ENCODE peak calls at places on chromosomes 6 and 20, in four cellular contexts. D is HCT116, I is HepG2, X is H1. O is an unnamed sample.

GRCh38 chr6:106339334-106340029 is 13.9 kb upstream of the ATG5 start:
- DNase-seq in D (peak; percentile 57), I (peak; percentile 46), X (peak; percentile 31), O (peak; percentile 59)

GRCh38 chr6:86203044-86203443 is 560.4 kb upstream of the SYNCRIP start:
- DNase-seq in D (no peak), I (no peak), X (no peak), O (no peak)

GRCh38 chr20:58717278-58718091 is 24.9 kb downstream of the NPEPL1 start:
- DNase-seq in D (no peak), I (no peak), X (no peak), O (peak; percentile 14)

GRCh38 chr6:29886686-29887085 is 55.6 kb upstream of the HLA-A start:
- DNase-seq in D (no peak), I (no peak), X (no peak), O (no peak)

GRCh38 chr6:138716971-138717370 is 56.6 kb upstream of the CCDC28A start:
- DNase-seq in D (no peak), I (no peak), X (no peak), O (no peak)

GRCh38 chr6:160137989-160138835 is 16.6 kb downstream of the SLC22A1 start:
- DNase-seq in D (peak; percentile 32), I (peak; percentile 57), X (no peak), O (peak; percentile 61)

GRCh38 chr6:3226422-3227362 is 761 bp downstream of the TUBB2B start:
- DNase-seq in D (no peak), I (no peak), X (no peak), O (peak; percentile 57)

GRCh38 chr6:15554728-15555100 is 108.1 kb downstream of the DTNBP1 start:
- DNase-seq in D (no peak), I (no peak), X (no peak), O (no peak)

GRCh38 chr6:34900321-34901031 is 11.4 kb downstream of the ANKS1A start:
- DNase-seq in D (no peak), I (no peak), X (no peak), O (no peak)

GRCh38 chr20:24309596-24309995 is 159.8 kb upstream of the SYNDIG1 start:
- DNase-seq in D (no peak), I (no peak), X (no peak), O (no peak)

GRCh38 chr20:34042286-34042685 is 48.6 kb downstream of the RALY start:
- DNase-seq in D (no peak), I (no peak), X (no peak), O (no peak)

GRCh38 chr6:71349395-71349794 is 60.8 kb downstream of the OGFRL1 start:
- DNase-seq in D (peak; percentile 16), I (peak; percentile 2), X (no peak), O (peak; percentile 20)

GRCh38 chr6:72788188-72788587 is 166.3 kb downstream of the KCNQ5 start:
- DNase-seq in D (no peak), I (no peak), X (no peak), O (no peak)

GRCh38 chr6:134196568-134197301 is 121.2 kb downstream of the SGK1 start:
- DNase-seq in D (no peak), I (no peak), X (no peak), O (peak; percentile 86)

GRCh38 chr6:169726049-169726400 is 1.7 kb upstream of the PHF10 start:
- DNase-seq in D (no peak), I (no peak), X (no peak), O (no peak)

GRCh38 chr6:137933696-137934095 is 66.6 kb downstream of the TNFAIP3 start:
- DNase-seq in D (no peak), I (no peak), X (no peak), O (no peak)

GRCh38 chr20:54084727-54085368 is 14.5 kb upstream of the BCAS1 start:
- DNase-seq in D (no peak), I (peak; percentile 75), X (no peak), O (no peak)

GRCh38 chr6:43687437-43688347 is at the start of gene MRPS18A:
- DNase-seq in D (peak; percentile 69), I (peak; percentile 78), X (no peak), O (peak; percentile 94)

GRCh38 chr6:160221423-160221822 is 37.2 kb downstream of the SLC22A2 start:
- DNase-seq in D (no peak), I (peak; percentile 13), X (no peak), O (no peak)

GRCh38 chr6:41208439-41209106 is 7.6 kb upstream of the TREML2 start:
- DNase-seq in D (no peak), I (no peak), X (no peak), O (no peak)

GRCh38 chr6:44058617-44059358 is 68.5 kb downstream of the MRPL14 start:
- DNase-seq in D (peak; percentile 88), I (peak; percentile 88), X (no peak), O (peak; percentile 96)

GRCh38 chr6:12313992-12314589 is 23.9 kb downstream of the EDN1 start:
- DNase-seq in D (peak; percentile 59), I (peak; percentile 29), X (no peak), O (no peak)

GRCh38 chr6:20182926-20183521 is 29.2 kb downstream of the MBOAT1 start:
- DNase-seq in D (no peak), I (no peak), X (no peak), O (no peak)

GRCh38 chr6:96570053-96570452 is 7.1 kb downstream of the FHL5 start:
- DNase-seq in D (no peak), I (no peak), X (no peak), O (no peak)

GRCh38 chr6:141394125-141394536 is 738.6 kb upstream of the GJE1 start:
- DNase-seq in D (no peak), I (no peak), X (no peak), O (no peak)

GRCh38 chr6:121539537-121539936 is 104.1 kb downstream of the GJA1 start:
- DNase-seq in D (no peak), I (no peak), X (no peak), O (no peak)

GRCh38 chr6:121614115-121614514 is 178.7 kb downstream of the GJA1 start:
- DNase-seq in D (no peak), I (no peak), X (no peak), O (no peak)

GRCh38 chr6:1382331-1382882 is 7.0 kb upstream of the FOXF2 start:
- DNase-seq in D (no peak), I (no peak), X (no peak), O (no peak)

GRCh38 chr6:29439006-29439405 is at the start of gene OR10C1:
- DNase-seq in D (no peak), I (no peak), X (no peak), O (no peak)

GRCh38 chr6:129567374-129567773 is 142.6 kb downstream of the ARHGAP18 start:
- DNase-seq in D (peak; percentile 10), I (peak; percentile 23), X (peak; percentile 29), O (peak; percentile 30)

GRCh38 chr6:26336355-26337198 is 28.4 kb upstream of the BTN3A2 start:
- DNase-seq in D (no peak), I (no peak), X (no peak), O (peak; percentile 83)

GRCh38 chr6:106163966-106164877 is 78.1 kb downstream of the PRDM1 start:
- DNase-seq in D (no peak), I (no peak), X (no peak), O (no peak)

GRCh38 chr20:6588296-6588695 is 179.2 kb upstream of the BMP2 start:
- DNase-seq in D (no peak), I (no peak), X (no peak), O (no peak)

GRCh38 chr6:22709804-22710203 is 140.4 kb downstream of the HDGFL1 start:
- DNase-seq in D (no peak), I (no peak), X (no peak), O (no peak)

GRCh38 chr6:44234101-44235090 is 11.0 kb downstream of the SLC29A1 start:
- DNase-seq in D (no peak), I (peak; percentile 78), X (no peak), O (peak; percentile 80)

GRCh38 chr6:31401403-31401802 is 2.0 kb upstream of the MICA start:
- DNase-seq in D (peak; percentile 62), I (peak; percentile 69), X (no peak), O (no peak)

GRCh38 chr20:50049442-50050026 is 63.4 kb downstream of the UBE2V1 start:
- DNase-seq in D (no peak), I (no peak), X (no peak), O (no peak)

GRCh38 chr20:38092260-38092857 is 58.8 kb downstream of the RPRD1B start:
- DNase-seq in D (no peak), I (no peak), X (no peak), O (no peak)
- TF ChIP-seq FOSL1 in D (no peak), I (no peak), X (no peak), O (no peak)

DNA sequence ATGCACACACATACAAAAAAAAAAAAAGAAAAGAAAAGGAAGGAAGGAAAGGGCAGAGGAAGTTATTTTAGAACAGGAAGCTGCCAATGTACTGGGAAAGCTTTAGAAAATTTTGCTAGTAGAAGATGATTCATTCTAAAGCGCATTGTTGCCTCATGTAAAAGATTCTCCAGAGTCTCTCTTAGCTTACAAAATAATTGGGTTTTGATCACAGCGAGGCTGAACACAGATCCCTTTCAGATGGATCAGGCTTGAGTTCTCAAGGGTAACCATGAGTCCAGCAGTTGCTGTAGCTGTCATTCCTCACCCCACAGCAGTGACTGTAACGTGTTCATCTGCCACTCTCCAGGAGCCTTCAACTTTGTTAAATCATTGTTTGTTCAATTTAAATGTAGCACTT is 81.9 kb downstream of the PHACTR2 start:
- DNase-seq in D (no peak), I (no peak), X (no peak), O (no peak)
- TF ChIP-seq FOSL1 in D (no peak), I (no peak), X (no peak), O (no peak)

GRCh38 chr6:37061157-37061804 is 55.8 kb downstream of the FGD2 start:
- DNase-seq in D (no peak), I (no peak), X (no peak), O (no peak)
- TF ChIP-seq FOSL1 in D (no peak), I (no peak), X (no peak), O (no peak)

DNA sequence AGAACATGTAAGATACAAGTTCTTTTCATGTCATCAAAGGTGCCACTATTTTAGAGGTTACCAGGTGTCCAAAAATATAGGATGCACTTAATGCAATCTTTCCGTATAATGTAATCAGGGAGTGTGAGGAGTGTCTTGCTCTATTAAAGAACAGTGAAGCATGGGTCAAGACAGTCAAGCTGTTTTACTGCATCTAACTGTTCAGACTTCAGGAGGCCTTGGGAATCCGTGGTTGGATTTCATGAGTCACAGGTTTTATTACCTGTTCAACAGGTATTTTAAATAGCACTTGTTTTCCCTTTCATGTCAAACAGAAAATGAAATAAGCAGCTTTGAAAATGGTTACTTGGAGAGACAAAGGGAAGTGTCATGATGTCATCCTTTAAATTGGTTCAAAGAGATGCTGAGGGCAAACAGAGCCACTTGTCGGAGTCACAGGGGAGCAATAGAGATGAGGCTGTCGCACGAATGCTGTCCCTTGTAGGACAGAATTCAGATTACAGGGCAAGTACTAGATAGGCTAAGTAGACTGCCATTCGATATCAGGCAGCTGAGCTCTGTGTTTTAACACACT is 621.5 kb downstream of the QKI start:
- DNase-seq in D (no peak), I (no peak), X (no peak), O (no peak)
- TF ChIP-seq FOSL1 in D (no peak), I (no peak), X (no peak), O (no peak)